ENCODE peak calls at places on chromosomes 11 and 22, in five cellular contexts. P is psoas muscle, J is GM10248, S is cardiac muscle cell, K is AG04450. O is an unnamed sample.

GRCh38 chr22:42786606-42787356 is 66.1 kb upstream of the A4GALT start:
- DNase-seq in P (no peak), J (no peak), S (no peak), K (no peak), O (no peak)

GRCh38 chr22:23392420-23393121 is 187.5 kb downstream of the IGLL1 start:
- DNase-seq in P (no peak), J (no peak), S (no peak), K (no peak), O (no peak)

GRCh38 chr11:1844221-1845094 is 5.7 kb downstream of the TNNI2 start:
- DNase-seq in P (peak; percentile 83), J (no peak), S (no peak), K (no peak), O (no peak)

GRCh38 chr11:3967695-3968094 is 112.2 kb downstream of the STIM1 start:
- DNase-seq in P (no peak), J (no peak), S (no peak), K (no peak), O (no peak)

GRCh38 chr22:33743756-33744155 is 176.5 kb downstream of the LARGE1 start:
- DNase-seq in P (no peak), J (no peak), S (no peak), K (no peak), O (peak; percentile 35)

GRCh38 chr11:16912607-16913006 is 101.6 kb downstream of the PLEKHA7 start:
- DNase-seq in P (no peak), J (no peak), S (peak; percentile 55), K (no peak), O (no peak)

GRCh38 chr11:121575250-121575962 is 122.6 kb upstream of the SORL1-AS1 start:
- DNase-seq in P (peak; percentile 75), J (peak; percentile 42), S (no peak), K (peak; percentile 29), O (no peak)

GRCh38 chr22:38137876-38138687 is 27.6 kb upstream of the BAIAP2L2 start:
- DNase-seq in P (no peak), J (no peak), S (no peak), K (no peak), O (no peak)

GRCh38 chr11:4541071-4541470 is 3.9 kb upstream of the OR52M1 start:
- DNase-seq in P (no peak), J (no peak), S (no peak), K (no peak), O (no peak)

GRCh38 chr11:2570211-2570811 is 125.5 kb downstream of the KCNQ1 start:
- DNase-seq in P (peak; percentile 38), J (no peak), S (no peak), K (no peak), O (no peak)

GRCh38 chr11:87422566-87422965 is 384.8 kb downstream of the TMEM135 start:
- DNase-seq in P (no peak), J (no peak), S (peak; percentile 24), K (no peak), O (no peak)

GRCh38 chr22:25786165-25786564 is 44.2 kb downstream of the MYO18B start:
- DNase-seq in P (no peak), J (no peak), S (no peak), K (no peak), O (no peak)

GRCh38 chr11:114340311-114341131 is 44.3 kb downstream of the NNMT start:
- DNase-seq in P (peak; percentile 53), J (no peak), S (peak; percentile 75), K (peak; percentile 66), O (no peak)

GRCh38 chr11:35992551-35992950 is 48.7 kb downstream of the LDLRAD3 start:
- DNase-seq in P (no peak), J (no peak), S (no peak), K (no peak), O (no peak)

GRCh38 chr11:35990170-35990569 is 46.3 kb downstream of the LDLRAD3 start:
- DNase-seq in P (no peak), J (no peak), S (no peak), K (no peak), O (no peak)

GRCh38 chr11:35994421-35994820 is 50.6 kb downstream of the LDLRAD3 start:
- DNase-seq in P (no peak), J (no peak), S (no peak), K (no peak), O (no peak)

GRCh38 chr11:35986958-35987357 is 43.1 kb downstream of the LDLRAD3 start:
- DNase-seq in P (no peak), J (no peak), S (no peak), K (no peak), O (no peak)

GRCh38 chr11:35990816-35991215 is 47.0 kb downstream of the LDLRAD3 start:
- DNase-seq in P (no peak), J (no peak), S (no peak), K (no peak), O (no peak)
- TF ChIP-seq CTCF in P (no peak), J (no peak), S (no peak), K (no peak), O (no peak)

GRCh38 chr22:49701380-49702067 is 126.1 kb downstream of the BRD1 start:
- DNase-seq in P (no peak), J (no peak), S (no peak), K (no peak), O (no peak)
- TF ChIP-seq CTCF in P (peak; percentile 19), J (peak; percentile 16), S (peak; percentile 14), K (peak; percentile 31), O (peak; percentile 10)

GRCh38 chr11:33685061-33685460 is 15.6 kb downstream of the C11orf91 start:
- DNase-seq in P (no peak), J (no peak), S (no peak), K (no peak), O (no peak)

GRCh38 chr11:33687733-33688479 is 12.7 kb downstream of the C11orf91 start:
- DNase-seq in P (no peak), J (peak; percentile 53), S (peak; percentile 69), K (no peak), O (peak; percentile 60)

GRCh38 chr11:33684003-33684715 is 16.5 kb downstream of the C11orf91 start:
- DNase-seq in P (no peak), J (no peak), S (no peak), K (no peak), O (no peak)

GRCh38 chr11:33682019-33682418 is 18.6 kb downstream of the C11orf91 start:
- DNase-seq in P (no peak), J (no peak), S (no peak), K (no peak), O (no peak)

DNA sequence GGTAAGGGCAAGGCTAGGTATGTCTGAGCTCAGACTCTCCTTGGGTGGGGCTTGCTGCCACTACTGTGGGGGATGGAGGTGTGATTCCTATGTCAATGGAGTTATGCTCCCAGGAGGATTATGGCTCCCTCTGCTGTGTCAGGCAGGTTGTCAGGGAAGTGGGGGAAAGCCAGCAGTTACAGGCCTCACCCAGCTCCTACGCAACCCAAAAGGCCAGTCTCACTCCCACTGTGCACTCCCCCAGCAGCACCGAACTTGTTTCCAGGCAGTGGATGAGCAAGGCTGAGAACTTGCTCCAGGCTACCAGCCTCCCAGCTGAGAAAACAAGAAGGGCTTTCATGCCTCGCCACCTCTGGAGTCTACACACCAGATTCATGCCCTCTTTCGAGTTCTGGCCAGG is 18.2 kb downstream of the C11orf91 start:
- DNase-seq in P (no peak), J (no peak), S (no peak), K (no peak), O (no peak)
- TF ChIP-seq CTCF in P (no peak), J (no peak), S (peak; percentile 20), K (peak; percentile 38), O (no peak)

GRCh38 chr22:46389081-46389480 is 53.6 kb downstream of the TRMU start:
- DNase-seq in P (no peak), J (no peak), S (no peak), K (no peak), O (no peak)

GRCh38 chr22:46388647-46389046 is 53.1 kb downstream of the TRMU start:
- DNase-seq in P (no peak), J (no peak), S (no peak), K (no peak), O (no peak)

GRCh38 chr22:46387748-46388147 is 52.2 kb downstream of the TRMU start:
- DNase-seq in P (no peak), J (no peak), S (no peak), K (no peak), O (no peak)

GRCh38 chr22:46382524-46382923 is 47.0 kb downstream of the TRMU start:
- DNase-seq in P (no peak), J (no peak), S (no peak), K (no peak), O (no peak)

DNA sequence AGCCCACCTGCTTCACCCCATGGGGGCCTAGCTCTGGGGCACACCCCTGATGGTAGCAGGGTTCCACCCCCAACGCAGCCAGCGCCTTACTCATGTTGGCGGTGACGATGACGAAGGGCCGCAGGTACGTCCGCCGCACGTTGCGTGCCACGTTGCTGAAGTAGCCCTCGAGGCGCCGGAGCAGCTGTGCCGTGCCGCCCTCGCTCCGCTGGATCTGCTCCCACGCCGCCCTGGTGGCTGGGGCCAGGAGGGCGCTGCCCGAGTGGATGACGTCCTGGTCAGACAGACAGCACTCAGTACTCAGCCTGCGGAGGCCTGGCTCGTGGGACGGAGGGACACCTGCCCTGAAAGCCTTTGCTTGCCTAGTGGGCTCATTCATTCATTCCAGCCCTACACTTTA is 50.8 kb downstream of the TRMU start:
- DNase-seq in P (no peak), J (no peak), S (no peak), K (no peak), O (no peak)
- TF ChIP-seq CTCF in P (no peak), J (no peak), S (no peak), K (peak; percentile 2), O (no peak)

GRCh38 chr11:24779791-24780190 is 282.9 kb downstream of the LUZP2 start:
- DNase-seq in P (no peak), J (no peak), S (peak; percentile 26), K (no peak), O (no peak)

DNA sequence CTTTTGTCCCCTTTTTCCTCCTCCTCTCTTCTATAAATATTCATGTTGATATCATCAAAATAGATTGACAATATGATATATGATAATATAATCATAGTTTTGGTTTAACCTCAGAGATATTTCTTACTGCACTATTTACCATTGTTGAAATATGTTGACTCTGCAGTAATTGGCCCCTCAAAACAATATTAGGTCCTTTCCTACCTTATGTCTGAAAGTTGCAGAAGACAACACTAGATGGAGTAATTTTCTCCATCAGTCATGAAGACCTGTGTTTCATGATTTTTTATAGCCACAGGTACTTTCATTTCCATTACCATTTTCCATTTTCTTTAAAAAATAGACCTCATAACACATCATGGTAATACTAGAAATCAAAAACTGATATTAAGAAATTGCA is 284.4 kb downstream of the LUZP2 start:
- DNase-seq in P (no peak), J (no peak), S (peak; percentile 5), K (no peak), O (no peak)
- TF ChIP-seq CTCF in P (no peak), J (no peak), S (no peak), K (no peak), O (no peak)

O was measured in GM13976.